ENCODE peak calls at places on chromosomes 4 and X, in five cellular contexts. E is astrocyte of the spinal cord, H is esophagus squamous epithelium, N is amniotic stem cell, V is AG08396. S is an unnamed sample.
A peak's percentile ranks its signal among the peaks of the same experiment; 100 is the strongest.

GRCh38 chr4:105186701-105187158 is 40.1 kb downstream of the TET2 start:
- DNase-seq in E (peak; percentile 74), H (no peak), N (peak; percentile 38), V (peak; percentile 10), S (no peak)

GRCh38 chr4:184370711-184371389 is 103.5 kb downstream of the IRF2 start:
- DNase-seq in E (peak; percentile 50), H (no peak), N (no peak), V (no peak), S (no peak)

GRCh38 chr4:87932718-87933136 is 42.8 kb upstream of the SPP1 start:
- DNase-seq in E (no peak), H (no peak), N (no peak), V (no peak), S (no peak)

GRCh38 chr4:141375855-141376254 is 155.2 kb downstream of the ZNF330 start:
- DNase-seq in E (peak; percentile 81), H (no peak), N (peak; percentile 78), V (peak; percentile 76), S (peak; percentile 32)

GRCh38 chr4:40275065-40275464 is 60.1 kb upstream of the CHRNA9 start:
- DNase-seq in E (no peak), H (no peak), N (no peak), V (no peak), S (no peak)

GRCh38 chr4:173370130-173370476 is 651 bp upstream of the SAP30 start:
- DNase-seq in E (no peak), H (peak; percentile 62), N (no peak), V (no peak), S (no peak)

GRCh38 chr4:6779667-6780565 is 2.6 kb upstream of the KIAA0232 start:
- DNase-seq in E (peak; percentile 15), H (no peak), N (no peak), V (no peak), S (peak; percentile 59)

GRCh38 chr4:65668201-65669007 is 1.9 kb downstream of the EPHA5 start:
- DNase-seq in E (peak; percentile 47), H (no peak), N (no peak), V (peak; percentile 9), S (peak; percentile 5)

GRCh38 chr4:5142726-5143125 is 91.4 kb downstream of the STK32B start:
- DNase-seq in E (peak; percentile 38), H (no peak), N (peak; percentile 22), V (peak; percentile 38), S (peak; percentile 49)

GRCh38 chrX:77436682-77437081 is 10.5 kb upstream of the FGF16 start:
- DNase-seq in E (no peak), H (no peak), N (no peak), V (no peak), S (no peak)

GRCh38 chr4:184446132-184446531 is 28.2 kb downstream of the IRF2 start:
- DNase-seq in E (no peak), H (no peak), N (no peak), V (no peak), S (no peak)

GRCh38 chrX:56765816-56766553 is 36.9 kb downstream of the NBDY start:
- DNase-seq in E (no peak), H (no peak), N (no peak), V (peak; percentile 2), S (no peak)

GRCh38 chr4:26879805-26880204 is 19.2 kb downstream of the STIM2 start:
- DNase-seq in E (no peak), H (no peak), N (no peak), V (no peak), S (no peak)

GRCh38 chr4:91228659-91229058 is 1075.1 kb upstream of the GRID2 start:
- DNase-seq in E (no peak), H (no peak), N (no peak), V (no peak), S (no peak)

GRCh38 chr4:153393397-153393796 is 48.9 kb downstream of the MND1 start:
- DNase-seq in E (peak; percentile 61), H (no peak), N (peak; percentile 22), V (peak; percentile 31), S (no peak)

GRCh38 chrX:12819231-12819630 is 28.0 kb downstream of the PRPS2 start:
- DNase-seq in E (no peak), H (no peak), N (no peak), V (no peak), S (no peak)

GRCh38 chr4:125639182-125639621 is 324.4 kb downstream of the FAT4 start:
- DNase-seq in E (peak; percentile 41), H (no peak), N (no peak), V (peak; percentile 11), S (peak; percentile 57)

GRCh38 chr4:41631538-41631937 is 93.6 kb downstream of the LIMCH1 start:
- DNase-seq in E (no peak), H (no peak), N (no peak), V (no peak), S (no peak)

GRCh38 chr4:39169426-39169825 is 12.9 kb upstream of the WDR19 start:
- DNase-seq in E (peak; percentile 15), H (no peak), N (no peak), V (no peak), S (no peak)

S was measured in ELF-1.